ENCODE peak calls at places on chromosome 3, in seven cellular contexts. One of them, this sample, is unnamed.

GRCh38 chr3:89049119-89049518 is 58.3 kb upstream of the EPHA3 start:
- DNase-seq in body of pancreas: no peak
- DNase-seq in GM12892: no peak
- DNase-seq in right lobe of liver: no peak
- DNase-seq in spleen: no peak
- DNase-seq in esophagus muscularis mucosa: no peak
- DNase-seq in A549: peak
- DNase-seq in this sample: no peak

GRCh38 chr3:5190147-5190791 is 2.8 kb downstream of the EDEM1 start:
- DNase-seq in body of pancreas: no peak
- DNase-seq in GM12892: no peak
- DNase-seq in right lobe of liver: no peak
- DNase-seq in spleen: no peak
- DNase-seq in esophagus muscularis mucosa: no peak
- DNase-seq in A549: no peak
- DNase-seq in this sample: no peak

GRCh38 chr3:103308921-103309320 is 874.1 kb downstream of the ZPLD1 start:
- DNase-seq in body of pancreas: no peak
- DNase-seq in GM12892: no peak
- DNase-seq in right lobe of liver: no peak
- DNase-seq in spleen: no peak
- DNase-seq in esophagus muscularis mucosa: no peak
- DNase-seq in A549: peak
- DNase-seq in this sample: no peak

GRCh38 chr3:66816110-66816761 is 181.9 kb upstream of the KBTBD8 start:
- DNase-seq in body of pancreas: no peak
- DNase-seq in GM12892: no peak
- DNase-seq in right lobe of liver: no peak
- DNase-seq in spleen: no peak
- DNase-seq in esophagus muscularis mucosa: no peak
- DNase-seq in A549: peak
- DNase-seq in this sample: peak

GRCh38 chr3:130967281-130967680 is 59.3 kb downstream of the ASTE1 start:
- DNase-seq in body of pancreas: no peak
- DNase-seq in GM12892: no peak
- DNase-seq in right lobe of liver: no peak
- DNase-seq in spleen: no peak
- DNase-seq in esophagus muscularis mucosa: no peak
- DNase-seq in A549: no peak
- DNase-seq in this sample: no peak

GRCh38 chr3:157532529-157533297 is 29.5 kb upstream of the VEPH1 start:
- DNase-seq in body of pancreas: peak
- DNase-seq in GM12892: peak
- DNase-seq in right lobe of liver: no peak
- DNase-seq in spleen: no peak
- DNase-seq in esophagus muscularis mucosa: no peak
- DNase-seq in A549: peak
- DNase-seq in this sample: peak

GRCh38 chr3:64072111-64072510 is 48.8 kb upstream of the PSMD6 start:
- DNase-seq in body of pancreas: no peak
- DNase-seq in GM12892: no peak
- DNase-seq in right lobe of liver: no peak
- DNase-seq in spleen: no peak
- DNase-seq in esophagus muscularis mucosa: no peak
- DNase-seq in A549: no peak
- DNase-seq in this sample: no peak

GRCh38 chr3:36991923-36992805 is 767 bp downstream of the EPM2AIP1 start:
- DNase-seq in body of pancreas: peak
- DNase-seq in GM12892: no peak
- DNase-seq in right lobe of liver: no peak
- DNase-seq in spleen: no peak
- DNase-seq in esophagus muscularis mucosa: no peak
- DNase-seq in A549: peak
- DNase-seq in this sample: no peak

GRCh38 chr3:112056451-112056929 is 22.0 kb downstream of the TMPRSS7 start:
- DNase-seq in body of pancreas: no peak
- DNase-seq in GM12892: no peak
- DNase-seq in right lobe of liver: no peak
- DNase-seq in spleen: no peak
- DNase-seq in esophagus muscularis mucosa: no peak
- DNase-seq in A549: peak
- DNase-seq in this sample: no peak

DNA sequence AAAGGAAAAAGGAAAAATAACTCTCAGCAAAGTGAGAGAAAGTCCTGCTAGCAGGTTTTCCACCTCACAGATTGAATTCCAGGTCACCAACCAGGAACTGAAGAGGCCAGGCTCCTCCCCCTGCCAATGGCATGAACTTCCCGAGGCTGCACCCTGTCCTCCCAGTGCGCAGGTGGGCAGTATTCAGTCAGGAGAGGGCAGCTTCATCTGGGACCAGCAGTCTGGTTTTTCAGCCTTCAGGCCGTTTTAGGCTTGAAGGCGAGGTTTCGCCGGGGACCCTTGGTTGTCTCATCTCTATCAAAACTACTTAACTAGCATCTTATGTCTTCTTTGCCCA is 41.2 kb downstream of the TRAT1 start:
- DNase-seq in body of pancreas: no peak
- DNase-seq in GM12892: no peak
- DNase-seq in right lobe of liver: no peak
- DNase-seq in spleen: no peak
- DNase-seq in esophagus muscularis mucosa: no peak
- DNase-seq in A549: no peak
- DNase-seq in this sample: no peak
- TF ChIP-seq POLR2A in body of pancreas: no peak
- TF ChIP-seq POLR2A in GM12892: no peak
- TF ChIP-seq POLR2A in right lobe of liver: no peak
- TF ChIP-seq POLR2A in spleen: no peak
- TF ChIP-seq POLR2A in esophagus muscularis mucosa: no peak
- TF ChIP-seq POLR2A in A549: no peak
- TF ChIP-seq POLR2A in this sample: no peak

GRCh38 chr3:126478581-126479310 is 3.1 kb upstream of the ZXDC start:
- DNase-seq in body of pancreas: no peak
- DNase-seq in GM12892: no peak
- DNase-seq in right lobe of liver: peak
- DNase-seq in spleen: peak
- DNase-seq in esophagus muscularis mucosa: no peak
- DNase-seq in A549: no peak
- DNase-seq in this sample: no peak

GRCh38 chr3:126476976-126477330 is 1.3 kb upstream of the ZXDC start:
- DNase-seq in body of pancreas: no peak
- DNase-seq in GM12892: no peak
- DNase-seq in right lobe of liver: no peak
- DNase-seq in spleen: no peak
- DNase-seq in esophagus muscularis mucosa: no peak
- DNase-seq in A549: no peak
- DNase-seq in this sample: no peak

GRCh38 chr3:126475411-126476114 is at the start of gene ZXDC:
- DNase-seq in body of pancreas: peak
- DNase-seq in GM12892: peak
- DNase-seq in right lobe of liver: peak
- DNase-seq in spleen: peak
- DNase-seq in esophagus muscularis mucosa: peak
- DNase-seq in A549: peak
- DNase-seq in this sample: peak

GRCh38 chr3:126474498-126475410 is 937 bp downstream of the ZXDC start:
- DNase-seq in body of pancreas: peak
- DNase-seq in GM12892: peak
- DNase-seq in right lobe of liver: peak
- DNase-seq in spleen: peak
- DNase-seq in esophagus muscularis mucosa: no peak
- DNase-seq in A549: peak
- DNase-seq in this sample: no peak

DNA sequence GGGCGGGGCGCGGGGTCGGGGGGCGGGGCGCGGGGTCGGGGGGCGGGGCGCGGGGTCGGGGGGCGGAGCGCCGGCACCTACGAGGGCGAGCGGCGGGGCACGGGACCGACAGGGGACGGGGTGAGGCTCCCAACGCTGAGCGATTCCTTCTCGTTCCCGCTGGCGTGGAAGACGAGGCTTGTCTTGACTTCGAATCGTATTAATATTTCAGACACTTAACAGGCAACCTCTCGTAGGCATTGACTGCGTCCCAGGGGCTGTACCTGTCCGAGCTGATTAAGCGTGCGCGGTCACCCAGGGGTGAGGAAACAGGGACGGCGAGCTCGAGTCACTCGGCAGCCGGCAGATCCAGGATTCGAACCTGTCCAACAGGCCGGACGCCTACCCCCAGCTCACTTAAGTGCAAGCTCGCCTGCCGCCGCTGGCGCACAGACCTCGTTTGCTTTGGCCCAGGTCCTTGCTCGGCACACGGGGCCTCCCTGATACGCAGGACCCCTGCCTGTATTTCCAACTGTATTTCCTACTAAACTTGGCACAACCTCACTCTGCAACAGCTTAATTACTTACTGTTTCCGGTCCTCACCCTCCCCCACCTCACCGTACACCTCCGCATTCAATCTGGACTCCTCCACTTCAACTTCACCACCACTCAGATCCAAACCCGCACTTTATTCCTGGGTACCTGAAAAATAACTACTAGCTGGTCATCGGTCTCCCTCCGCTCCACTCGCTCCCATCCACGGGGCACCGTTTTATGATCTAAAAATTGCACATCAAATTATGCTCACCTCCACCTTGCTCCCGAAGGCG is 680 bp upstream of the ZXDC start:
- DNase-seq in body of pancreas: peak
- DNase-seq in GM12892: no peak
- DNase-seq in right lobe of liver: peak
- DNase-seq in spleen: peak
- DNase-seq in esophagus muscularis mucosa: no peak
- DNase-seq in A549: peak
- DNase-seq in this sample: peak
- TF ChIP-seq POLR2A in body of pancreas: peak
- TF ChIP-seq POLR2A in GM12892: no peak
- TF ChIP-seq POLR2A in right lobe of liver: no peak
- TF ChIP-seq POLR2A in spleen: no peak
- TF ChIP-seq POLR2A in esophagus muscularis mucosa: peak
- TF ChIP-seq POLR2A in A549: peak
- TF ChIP-seq POLR2A in this sample: peak

GRCh38 chr3:139312959-139313358 is 30.9 kb upstream of the MRPS22 start:
- DNase-seq in body of pancreas: no peak
- DNase-seq in GM12892: no peak
- DNase-seq in right lobe of liver: no peak
- DNase-seq in spleen: no peak
- DNase-seq in esophagus muscularis mucosa: no peak
- DNase-seq in A549: peak
- DNase-seq in this sample: no peak

GRCh38 chr3:139309880-139310279 is 33.9 kb upstream of the MRPS22 start:
- DNase-seq in body of pancreas: no peak
- DNase-seq in GM12892: no peak
- DNase-seq in right lobe of liver: no peak
- DNase-seq in spleen: no peak
- DNase-seq in esophagus muscularis mucosa: no peak
- DNase-seq in A549: peak
- DNase-seq in this sample: no peak

GRCh38 chr3:139310474-139310933 is 33.3 kb upstream of the MRPS22 start:
- DNase-seq in body of pancreas: no peak
- DNase-seq in GM12892: no peak
- DNase-seq in right lobe of liver: no peak
- DNase-seq in spleen: no peak
- DNase-seq in esophagus muscularis mucosa: no peak
- DNase-seq in A549: peak
- DNase-seq in this sample: no peak

GRCh38 chr3:139312416-139312815 is 31.4 kb upstream of the MRPS22 start:
- DNase-seq in body of pancreas: no peak
- DNase-seq in GM12892: no peak
- DNase-seq in right lobe of liver: no peak
- DNase-seq in spleen: no peak
- DNase-seq in esophagus muscularis mucosa: no peak
- DNase-seq in A549: no peak
- DNase-seq in this sample: no peak

GRCh38 chr3:139311557-139311956 is 32.3 kb upstream of the MRPS22 start:
- DNase-seq in body of pancreas: no peak
- DNase-seq in GM12892: no peak
- DNase-seq in right lobe of liver: no peak
- DNase-seq in spleen: no peak
- DNase-seq in esophagus muscularis mucosa: no peak
- DNase-seq in A549: no peak
- DNase-seq in this sample: no peak
- TF ChIP-seq POLR2A in body of pancreas: no peak
- TF ChIP-seq POLR2A in GM12892: no peak
- TF ChIP-seq POLR2A in right lobe of liver: no peak
- TF ChIP-seq POLR2A in spleen: no peak
- TF ChIP-seq POLR2A in esophagus muscularis mucosa: no peak
- TF ChIP-seq POLR2A in A549: no peak
- TF ChIP-seq POLR2A in this sample: no peak

GRCh38 chr3:16460886-16461285 is 52.6 kb downstream of the RFTN1 start:
- DNase-seq in body of pancreas: no peak
- DNase-seq in GM12892: no peak
- DNase-seq in right lobe of liver: no peak
- DNase-seq in spleen: no peak
- DNase-seq in esophagus muscularis mucosa: no peak
- DNase-seq in A549: no peak
- DNase-seq in this sample: no peak

GRCh38 chr3:16455946-16456345 is 57.6 kb downstream of the RFTN1 start:
- DNase-seq in body of pancreas: no peak
- DNase-seq in GM12892: no peak
- DNase-seq in right lobe of liver: no peak
- DNase-seq in spleen: no peak
- DNase-seq in esophagus muscularis mucosa: no peak
- DNase-seq in A549: no peak
- DNase-seq in this sample: no peak

GRCh38 chr3:16460273-16460672 is 53.2 kb downstream of the RFTN1 start:
- DNase-seq in body of pancreas: no peak
- DNase-seq in GM12892: no peak
- DNase-seq in right lobe of liver: no peak
- DNase-seq in spleen: no peak
- DNase-seq in esophagus muscularis mucosa: no peak
- DNase-seq in A549: no peak
- DNase-seq in this sample: no peak

GRCh38 chr3:16455001-16455400 is 58.5 kb downstream of the RFTN1 start:
- DNase-seq in body of pancreas: no peak
- DNase-seq in GM12892: no peak
- DNase-seq in right lobe of liver: no peak
- DNase-seq in spleen: no peak
- DNase-seq in esophagus muscularis mucosa: no peak
- DNase-seq in A549: no peak
- DNase-seq in this sample: peak

GRCh38 chr3:16456784-16457415 is 56.6 kb downstream of the RFTN1 start:
- DNase-seq in body of pancreas: no peak
- DNase-seq in GM12892: no peak
- DNase-seq in right lobe of liver: no peak
- DNase-seq in spleen: no peak
- DNase-seq in esophagus muscularis mucosa: no peak
- DNase-seq in A549: peak
- DNase-seq in this sample: no peak
- TF ChIP-seq POLR2A in body of pancreas: no peak
- TF ChIP-seq POLR2A in GM12892: no peak
- TF ChIP-seq POLR2A in right lobe of liver: no peak
- TF ChIP-seq POLR2A in spleen: no peak
- TF ChIP-seq POLR2A in esophagus muscularis mucosa: no peak
- TF ChIP-seq POLR2A in A549: no peak
- TF ChIP-seq POLR2A in this sample: no peak

DNA sequence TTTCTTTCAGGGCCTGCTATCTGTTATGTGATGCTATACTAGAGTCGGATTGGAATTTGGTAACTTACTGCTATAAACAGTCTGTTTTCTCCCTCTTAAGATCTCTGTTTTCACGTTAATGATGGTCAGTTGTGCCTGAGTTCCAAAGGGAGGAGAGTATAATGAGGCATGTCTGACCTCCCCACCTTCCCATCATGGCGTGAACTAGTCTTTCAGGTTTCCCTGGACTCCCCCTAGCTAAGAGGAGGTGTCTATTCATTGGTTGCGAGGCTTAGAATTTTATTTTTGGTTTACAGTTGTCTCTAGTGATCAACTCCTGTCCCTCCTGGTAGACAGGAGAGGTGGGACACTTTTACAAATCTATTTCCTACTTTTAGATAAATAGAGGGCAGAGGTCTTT is 27.8 kb upstream of the PXYLP1 start:
- DNase-seq in body of pancreas: no peak
- DNase-seq in GM12892: no peak
- DNase-seq in right lobe of liver: no peak
- DNase-seq in spleen: no peak
- DNase-seq in esophagus muscularis mucosa: peak
- DNase-seq in A549: no peak
- DNase-seq in this sample: no peak
- TF ChIP-seq POLR2A in body of pancreas: no peak
- TF ChIP-seq POLR2A in GM12892: no peak
- TF ChIP-seq POLR2A in right lobe of liver: no peak
- TF ChIP-seq POLR2A in spleen: no peak
- TF ChIP-seq POLR2A in esophagus muscularis mucosa: no peak
- TF ChIP-seq POLR2A in A549: no peak
- TF ChIP-seq POLR2A in this sample: no peak